ENCODE peak calls at places on chromosome 3, in ten cellular contexts. One of them, this sample, is unnamed.
A peak's percentile ranks its signal among the peaks of the same experiment; 100 is the strongest.

GRCh38 chr3:172119266-172119957 is 80.0 kb downstream of the FNDC3B start:
- DNase-seq in upper lobe of right lung: no peak
- DNase-seq in PC-9: no peak
- DNase-seq in aorta: no peak
- DNase-seq in WERI-Rb-1: no peak
- DNase-seq in psoas muscle: no peak
- DNase-seq in IMR-90: no peak
- DNase-seq in transverse colon: no peak
- DNase-seq in right atrium auricular region: no peak
- DNase-seq in Peyer's patch: no peak
- DNase-seq in this sample: no peak

GRCh38 chr3:194058189-194058571 is 77.8 kb upstream of the HES1 start:
- DNase-seq in IMR-90: peak; percentile 36
- DNase-seq in PC-9: peak; percentile 41
- DNase-seq in aorta: peak; percentile 76
- DNase-seq in psoas muscle: peak; percentile 88
- DNase-seq in Peyer's patch: peak; percentile 75
- DNase-seq in right atrium auricular region: peak; percentile 62
- DNase-seq in upper lobe of right lung: peak; percentile 75
- DNase-seq in transverse colon: peak; percentile 62
- DNase-seq in WERI-Rb-1: peak; percentile 10
- DNase-seq in this sample: peak; percentile 69

GRCh38 chr3:174413057-174413912 is 445.8 kb upstream of the NAALADL2 start:
- DNase-seq in Peyer's patch: no peak
- DNase-seq in transverse colon: no peak
- DNase-seq in aorta: no peak
- DNase-seq in WERI-Rb-1: no peak
- DNase-seq in psoas muscle: no peak
- DNase-seq in IMR-90: no peak
- DNase-seq in PC-9: no peak
- DNase-seq in upper lobe of right lung: no peak
- DNase-seq in right atrium auricular region: no peak
- DNase-seq in this sample: no peak

GRCh38 chr3:17632401-17633100 is 109.9 kb downstream of the TBC1D5 start:
- DNase-seq in upper lobe of right lung: no peak
- DNase-seq in aorta: no peak
- DNase-seq in WERI-Rb-1: no peak
- DNase-seq in Peyer's patch: no peak
- DNase-seq in IMR-90: peak; percentile 83
- DNase-seq in right atrium auricular region: no peak
- DNase-seq in transverse colon: no peak
- DNase-seq in PC-9: peak; percentile 12
- DNase-seq in psoas muscle: no peak
- DNase-seq in this sample: peak; percentile 81

GRCh38 chr3:122562923-122563716 is 980 bp downstream of the PARP9 start:
- DNase-seq in upper lobe of right lung: no peak
- DNase-seq in right atrium auricular region: no peak
- DNase-seq in WERI-Rb-1: no peak
- DNase-seq in Peyer's patch: no peak
- DNase-seq in PC-9: no peak
- DNase-seq in transverse colon: no peak
- DNase-seq in psoas muscle: no peak
- DNase-seq in aorta: no peak
- DNase-seq in IMR-90: no peak
- DNase-seq in this sample: peak; percentile 30

GRCh38 chr3:168249048-168249538 is 153.4 kb upstream of the GOLIM4 start:
- DNase-seq in transverse colon: no peak
- DNase-seq in Peyer's patch: no peak
- DNase-seq in right atrium auricular region: no peak
- DNase-seq in aorta: no peak
- DNase-seq in upper lobe of right lung: no peak
- DNase-seq in IMR-90: peak; percentile 17
- DNase-seq in psoas muscle: no peak
- DNase-seq in PC-9: no peak
- DNase-seq in WERI-Rb-1: no peak
- DNase-seq in this sample: peak; percentile 47

GRCh38 chr3:21795152-21795837 is 44.3 kb upstream of the ZNF385D start:
- DNase-seq in psoas muscle: peak; percentile 72
- DNase-seq in Peyer's patch: no peak
- DNase-seq in WERI-Rb-1: peak; percentile 92
- DNase-seq in aorta: no peak
- DNase-seq in transverse colon: no peak
- DNase-seq in IMR-90: no peak
- DNase-seq in right atrium auricular region: no peak
- DNase-seq in PC-9: no peak
- DNase-seq in upper lobe of right lung: no peak
- DNase-seq in this sample: no peak

GRCh38 chr3:68771683-68772082 is 160.7 kb downstream of the TAFA4 start:
- DNase-seq in Peyer's patch: no peak
- DNase-seq in WERI-Rb-1: no peak
- DNase-seq in PC-9: no peak
- DNase-seq in IMR-90: no peak
- DNase-seq in transverse colon: no peak
- DNase-seq in upper lobe of right lung: no peak
- DNase-seq in psoas muscle: no peak
- DNase-seq in right atrium auricular region: no peak
- DNase-seq in aorta: no peak
- DNase-seq in this sample: no peak

GRCh38 chr3:143924522-143925381 is 46.9 kb upstream of the DIPK2A start:
- DNase-seq in PC-9: no peak
- DNase-seq in transverse colon: no peak
- DNase-seq in aorta: no peak
- DNase-seq in right atrium auricular region: no peak
- DNase-seq in upper lobe of right lung: no peak
- DNase-seq in Peyer's patch: no peak
- DNase-seq in psoas muscle: no peak
- DNase-seq in WERI-Rb-1: no peak
- DNase-seq in IMR-90: no peak
- DNase-seq in this sample: no peak

GRCh38 chr3:151169700-151170224 is 33.3 kb downstream of the GPR171 start:
- DNase-seq in aorta: peak; percentile 83
- DNase-seq in upper lobe of right lung: peak; percentile 79
- DNase-seq in transverse colon: peak; percentile 32
- DNase-seq in psoas muscle: peak; percentile 70
- DNase-seq in IMR-90: no peak
- DNase-seq in Peyer's patch: peak; percentile 60
- DNase-seq in WERI-Rb-1: no peak
- DNase-seq in PC-9: no peak
- DNase-seq in right atrium auricular region: peak; percentile 75
- DNase-seq in this sample: no peak

GRCh38 chr3:23697416-23697815 is 108.3 kb upstream of the UBE2E1 start:
- DNase-seq in aorta: no peak
- DNase-seq in upper lobe of right lung: no peak
- DNase-seq in psoas muscle: no peak
- DNase-seq in Peyer's patch: no peak
- DNase-seq in WERI-Rb-1: peak; percentile 66
- DNase-seq in PC-9: no peak
- DNase-seq in transverse colon: no peak
- DNase-seq in IMR-90: no peak
- DNase-seq in right atrium auricular region: no peak
- DNase-seq in this sample: no peak

GRCh38 chr3:48655586-48655985 is 7.1 kb downstream of the CELSR3 start:
- DNase-seq in PC-9: no peak
- DNase-seq in transverse colon: no peak
- DNase-seq in upper lobe of right lung: no peak
- DNase-seq in WERI-Rb-1: no peak
- DNase-seq in aorta: no peak
- DNase-seq in Peyer's patch: peak; percentile 80
- DNase-seq in psoas muscle: no peak
- DNase-seq in right atrium auricular region: no peak
- DNase-seq in IMR-90: no peak
- DNase-seq in this sample: no peak
- H3K4me3 ChIP-seq in PC-9: no peak overlapping the region
- H3K4me3 ChIP-seq in transverse colon: peak overlapping the region; percentile 51
- H3K4me3 ChIP-seq in upper lobe of right lung: peak overlapping the region; percentile 64
- H3K4me3 ChIP-seq in WERI-Rb-1: no peak overlapping the region
- H3K4me3 ChIP-seq in aorta: peak overlapping the region; percentile 43
- H3K4me3 ChIP-seq in Peyer's patch: peak overlapping the region; percentile 75
- H3K4me3 ChIP-seq in psoas muscle: peak overlapping the region; percentile 80
- H3K4me3 ChIP-seq in right atrium auricular region: peak overlapping the region; percentile 69
- H3K4me3 ChIP-seq in IMR-90: no peak overlapping the region
- H3K4me3 ChIP-seq in this sample: no peak overlapping the region

GRCh38 chr3:71051893-71052687 is 531.4 kb downstream of the FOXP1 start:
- DNase-seq in PC-9: no peak
- DNase-seq in right atrium auricular region: no peak
- DNase-seq in Peyer's patch: no peak
- DNase-seq in psoas muscle: no peak
- DNase-seq in upper lobe of right lung: no peak
- DNase-seq in WERI-Rb-1: no peak
- DNase-seq in IMR-90: peak; percentile 40
- DNase-seq in transverse colon: no peak
- DNase-seq in aorta: no peak
- DNase-seq in this sample: peak; percentile 73

GRCh38 chr3:71051259-71051595 is 532.3 kb downstream of the FOXP1 start:
- DNase-seq in upper lobe of right lung: no peak
- DNase-seq in right atrium auricular region: no peak
- DNase-seq in aorta: no peak
- DNase-seq in WERI-Rb-1: no peak
- DNase-seq in psoas muscle: no peak
- DNase-seq in Peyer's patch: no peak
- DNase-seq in IMR-90: no peak
- DNase-seq in transverse colon: no peak
- DNase-seq in PC-9: no peak
- DNase-seq in this sample: no peak

GRCh38 chr3:71050133-71050520 is 533.4 kb downstream of the FOXP1 start:
- DNase-seq in IMR-90: peak; percentile 83
- DNase-seq in Peyer's patch: no peak
- DNase-seq in WERI-Rb-1: no peak
- DNase-seq in upper lobe of right lung: no peak
- DNase-seq in psoas muscle: no peak
- DNase-seq in PC-9: no peak
- DNase-seq in aorta: no peak
- DNase-seq in right atrium auricular region: no peak
- DNase-seq in transverse colon: no peak
- DNase-seq in this sample: peak; percentile 57

GRCh38 chr3:71048948-71049347 is 534.6 kb downstream of the FOXP1 start:
- DNase-seq in right atrium auricular region: no peak
- DNase-seq in IMR-90: no peak
- DNase-seq in WERI-Rb-1: no peak
- DNase-seq in PC-9: no peak
- DNase-seq in aorta: no peak
- DNase-seq in Peyer's patch: no peak
- DNase-seq in transverse colon: peak; percentile 69
- DNase-seq in upper lobe of right lung: no peak
- DNase-seq in psoas muscle: no peak
- DNase-seq in this sample: no peak

DNA sequence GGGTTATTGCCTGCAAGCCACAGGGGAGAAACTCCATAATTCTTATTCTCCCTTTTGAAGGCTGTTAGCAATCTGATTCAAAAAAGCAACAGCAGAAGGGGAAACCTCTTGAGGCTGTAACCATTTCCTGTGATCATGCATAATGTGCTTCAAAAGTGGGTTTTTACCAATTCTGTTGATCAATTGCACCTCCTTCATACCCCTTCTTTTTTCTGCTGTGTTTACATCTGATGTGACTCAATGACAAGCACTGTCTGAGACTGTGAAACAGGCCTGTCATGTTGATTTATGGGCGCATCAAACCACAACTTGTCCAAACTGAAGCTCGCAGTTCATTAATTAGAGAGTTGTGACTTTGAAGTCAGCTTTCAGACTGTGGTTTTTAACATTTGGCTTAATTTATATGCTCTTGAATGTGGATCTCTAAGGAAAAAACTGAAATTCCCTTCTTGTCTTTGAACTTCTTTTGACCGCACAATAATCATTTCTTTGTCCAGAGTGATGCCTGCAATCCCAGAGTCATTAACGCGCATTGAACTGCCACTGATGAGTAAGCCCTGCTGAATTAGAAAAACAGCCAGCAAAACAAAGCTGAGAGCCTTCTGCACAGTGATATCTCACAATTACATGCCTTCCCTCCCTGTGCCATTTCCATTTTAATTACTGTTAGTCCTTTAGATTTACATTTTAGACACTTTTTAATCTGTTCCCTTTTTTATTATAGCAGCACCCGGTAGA is 532.8 kb downstream of the FOXP1 start:
- DNase-seq in aorta: no peak
- DNase-seq in Peyer's patch: no peak
- DNase-seq in right atrium auricular region: no peak
- DNase-seq in PC-9: no peak
- DNase-seq in WERI-Rb-1: no peak
- DNase-seq in IMR-90: peak; percentile 62
- DNase-seq in transverse colon: no peak
- DNase-seq in upper lobe of right lung: no peak
- DNase-seq in psoas muscle: no peak
- DNase-seq in this sample: peak; percentile 25
- H3K36me3 ChIP-seq in aorta: peaks cover 7% of the 10 kb centered on the region
- H3K36me3 ChIP-seq in Peyer's patch: no peaks in the 10 kb centered on the region
- H3K36me3 ChIP-seq in right atrium auricular region: peaks cover 26% of the 10 kb centered on the region
- H3K36me3 ChIP-seq in PC-9: no peaks in the 10 kb centered on the region
- H3K36me3 ChIP-seq in WERI-Rb-1: no peaks in the 10 kb centered on the region
- H3K36me3 ChIP-seq in IMR-90: peaks cover 44% of the 10 kb centered on the region
- H3K36me3 ChIP-seq in transverse colon: no peaks in the 10 kb centered on the region
- H3K36me3 ChIP-seq in upper lobe of right lung: peaks cover 57% of the 10 kb centered on the region
- H3K36me3 ChIP-seq in psoas muscle: no peaks in the 10 kb centered on the region
- H3K36me3 ChIP-seq in this sample: peaks cover 34% of the 10 kb centered on the region

GRCh38 chr3:49132437-49133225 is at the start of gene LAMB2:
- DNase-seq in PC-9: peak; percentile 89
- DNase-seq in transverse colon: peak; percentile 79
- DNase-seq in IMR-90: peak; percentile 74
- DNase-seq in aorta: peak; percentile 84
- DNase-seq in Peyer's patch: peak; percentile 83
- DNase-seq in psoas muscle: peak; percentile 83
- DNase-seq in upper lobe of right lung: peak; percentile 80
- DNase-seq in right atrium auricular region: peak; percentile 81
- DNase-seq in WERI-Rb-1: peak; percentile 80
- DNase-seq in this sample: peak; percentile 95
- H3K4me3 ChIP-seq in PC-9: peak within 1 kb of the TSS; percentile 78
- H3K4me3 ChIP-seq in transverse colon: peak within 1 kb of the TSS; percentile 52
- H3K4me3 ChIP-seq in IMR-90: peak within 1 kb of the TSS; percentile 68
- H3K4me3 ChIP-seq in aorta: peak within 1 kb of the TSS; percentile 75
- H3K4me3 ChIP-seq in Peyer's patch: peak within 1 kb of the TSS; percentile 37
- H3K4me3 ChIP-seq in psoas muscle: peak within 1 kb of the TSS; percentile 89
- H3K4me3 ChIP-seq in upper lobe of right lung: peak within 1 kb of the TSS; percentile 88
- H3K4me3 ChIP-seq in right atrium auricular region: peak within 1 kb of the TSS; percentile 67
- H3K4me3 ChIP-seq in WERI-Rb-1: peak within 1 kb of the TSS; percentile 81
- H3K4me3 ChIP-seq in this sample: peak within 1 kb of the TSS; percentile 90

DNA sequence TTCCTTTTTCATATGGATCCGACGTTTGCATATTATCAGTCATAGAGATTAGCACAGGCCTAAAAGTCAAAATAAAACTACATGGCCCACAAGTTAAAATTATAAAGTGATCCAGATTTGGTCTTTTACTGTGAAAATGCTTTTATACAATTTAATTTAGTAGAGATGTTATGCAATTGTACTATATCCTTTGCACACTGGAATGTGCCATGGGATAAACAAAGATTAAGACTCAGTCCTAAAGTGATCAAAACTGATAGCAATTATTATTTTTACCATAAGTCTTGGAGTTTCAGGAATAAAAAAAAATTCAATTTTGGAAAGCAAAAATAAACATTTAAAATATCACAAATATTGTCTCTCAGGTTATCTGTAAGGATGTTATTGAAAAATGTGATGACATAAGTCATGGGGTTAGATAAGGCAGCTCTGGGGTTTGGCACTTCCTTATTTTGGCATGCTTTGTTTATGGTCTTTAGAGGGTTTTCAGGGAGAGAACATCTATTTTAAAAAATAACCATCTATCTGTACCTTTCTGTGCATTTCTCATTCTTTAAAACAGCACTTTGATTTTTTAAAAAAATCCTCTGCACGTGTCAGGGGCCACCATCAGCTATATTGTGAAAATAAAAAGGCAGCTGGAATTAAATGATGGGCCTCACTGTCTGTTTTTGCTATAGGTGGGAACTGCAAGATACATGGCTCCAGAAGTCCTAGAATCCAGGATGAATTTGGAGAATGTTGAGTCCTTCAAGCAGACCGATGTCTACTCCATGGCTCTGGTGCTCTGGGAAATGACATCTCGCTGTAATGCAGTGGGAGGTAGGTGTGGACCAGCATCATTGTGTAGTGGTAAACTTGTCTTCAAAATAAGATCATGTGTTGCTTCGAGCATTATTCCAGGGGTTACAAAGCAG is 67.3 kb downstream of the TGFBR2 start:
- DNase-seq in IMR-90: no peak
- DNase-seq in aorta: no peak
- DNase-seq in upper lobe of right lung: no peak
- DNase-seq in transverse colon: no peak
- DNase-seq in WERI-Rb-1: no peak
- DNase-seq in psoas muscle: no peak
- DNase-seq in Peyer's patch: no peak
- DNase-seq in PC-9: no peak
- DNase-seq in right atrium auricular region: no peak
- DNase-seq in this sample: peak; percentile 47
- H3K36me3 ChIP-seq in IMR-90: peaks cover 45% of the 10 kb centered on the region
- H3K36me3 ChIP-seq in aorta: peaks cover 19% of the 10 kb centered on the region
- H3K36me3 ChIP-seq in upper lobe of right lung: peaks cover 97% of the 10 kb centered on the region
- H3K36me3 ChIP-seq in transverse colon: peaks cover 48% of the 10 kb centered on the region
- H3K36me3 ChIP-seq in WERI-Rb-1: no peaks in the 10 kb centered on the region
- H3K36me3 ChIP-seq in psoas muscle: peaks cover 9% of the 10 kb centered on the region
- H3K36me3 ChIP-seq in Peyer's patch: no peaks in the 10 kb centered on the region
- H3K36me3 ChIP-seq in PC-9: no peaks in the 10 kb centered on the region
- H3K36me3 ChIP-seq in right atrium auricular region: peaks cover 88% of the 10 kb centered on the region
- H3K36me3 ChIP-seq in this sample: peaks cover 96% of the 10 kb centered on the region

This sample was measured in adipocyte.